ENCODE peak calls at places on chromosomes 16 and 17, in five cellular contexts. T, U, V, E and Z are unnamed samples.

GRCh38 chr17:45948881-45949624 is 50.0 kb upstream of the STH start:
- DNase-seq in U (peak), V (peak), T (peak), E (peak), Z (peak)

GRCh38 chr17:12637015-12637414 is 28.7 kb upstream of the MYOCD start:
- DNase-seq in U (no peak), T (peak), E (peak), V (no peak), Z (peak)

GRCh38 chr17:67360880-67361279 is 5.5 kb downstream of the PSMD12 start:
- DNase-seq in T (no peak), U (no peak), E (no peak), V (no peak), Z (no peak)

GRCh38 chr16:84159800-84160199 is 14.7 kb downstream of the DNAAF1 start:
- DNase-seq in E (no peak), U (no peak), V (no peak), T (no peak), Z (no peak)

GRCh38 chr16:35391328-35391727 is 1931.9 kb downstream of the TP53TG3F start:
- DNase-seq in T (peak), U (peak), V (peak), E (peak), Z (peak)

GRCh38 chr16:22191966-22192260 is 14.2 kb upstream of the EEF2K start:
- DNase-seq in V (no peak), E (no peak), T (no peak), U (no peak), Z (no peak)

GRCh38 chr17:38428643-38429371 is 543 bp downstream of the ARHGAP23 start:
- DNase-seq in T (peak), E (peak), U (peak), V (no peak), Z (peak)

GRCh38 chr17:40548982-40549680 is 16.1 kb downstream of the CCR7 start:
- DNase-seq in V (peak), E (peak), T (peak), U (no peak), Z (peak)

GRCh38 chr16:29011112-29011511 is 26.3 kb downstream of the LAT start:
- DNase-seq in T (no peak), U (peak), E (no peak), V (peak), Z (no peak)

GRCh38 chr17:63658366-63658765 is 36.1 kb downstream of the MAP3K3 start:
- DNase-seq in V (no peak), U (no peak), T (no peak), E (no peak), Z (no peak)

GRCh38 chr17:45160505-45161287 is 979 bp upstream of the HEXIM2 start:
- DNase-seq in E (peak), U (peak), T (peak), V (peak), Z (peak)

GRCh38 chr17:7817643-7817964 is 16.4 kb upstream of the KDM6B start:
- DNase-seq in U (no peak), V (no peak), T (no peak), E (no peak), Z (no peak)

GRCh38 chr17:74182041-74182783 is 21.3 kb upstream of the RPL38 start:
- DNase-seq in E (no peak), T (no peak), U (no peak), V (no peak), Z (no peak)

DNA sequence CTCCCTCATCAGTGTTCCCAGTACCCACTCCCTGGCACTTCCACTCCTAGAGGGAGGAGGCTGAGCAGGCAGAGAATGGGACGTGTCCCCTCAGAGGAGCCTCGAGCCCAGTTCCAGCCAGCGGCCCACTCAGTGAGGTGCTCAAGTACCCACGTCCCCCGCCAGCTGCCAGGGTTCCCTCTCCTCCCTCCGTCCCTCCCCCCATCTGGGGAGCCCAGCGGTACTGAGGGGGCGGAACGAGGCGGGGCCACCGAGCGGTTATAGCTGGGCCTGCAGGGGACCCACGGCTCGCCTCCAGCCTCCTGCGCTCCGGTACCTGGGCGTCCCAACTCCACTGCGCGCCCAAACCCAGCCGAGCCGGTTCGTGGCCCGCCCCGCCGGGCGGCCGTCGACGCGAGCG is at the start of gene NPW:
- DNase-seq in E (no peak), T (no peak), U (peak), V (peak), Z (no peak)
- H3K4me3 ChIP-seq in E (no peak), T (no peak), U (peak), V (no peak), Z (no peak)

DNA sequence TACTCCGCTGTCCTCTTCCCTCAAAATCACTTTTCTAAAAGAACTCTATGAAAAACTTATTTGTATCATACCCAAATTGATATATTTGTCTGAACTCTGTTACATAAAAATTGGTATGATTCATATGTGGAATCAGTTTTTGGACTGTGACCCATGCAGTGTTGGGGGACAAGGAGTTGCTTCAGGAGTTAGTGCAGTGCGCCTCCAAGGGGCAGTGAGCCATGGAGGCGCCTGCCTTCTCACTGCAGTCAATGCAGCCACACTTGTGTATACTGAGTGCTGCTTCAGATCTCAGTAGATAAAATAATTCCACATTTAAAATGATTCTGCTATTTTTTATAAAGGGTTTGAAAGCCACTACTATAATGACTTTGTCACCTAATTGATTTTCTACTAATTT is 32.5 kb downstream of the DGKE start:
- DNase-seq in U (no peak), T (no peak), V (no peak), E (no peak), Z (no peak)
- TF ChIP-seq CTCF in U (peak), T (no peak), V (peak), E (no peak), Z (peak)

GRCh38 chr17:32155896-32156295 is 13.6 kb downstream of the RHOT1 start:
- DNase-seq in U (no peak), E (no peak), T (peak), V (no peak), Z (peak)

GRCh38 chr17:32157225-32157624 is 14.9 kb downstream of the RHOT1 start:
- DNase-seq in E (peak), T (peak), U (no peak), V (no peak), Z (peak)

GRCh38 chr17:32158870-32159585 is 16.7 kb downstream of the RHOT1 start:
- DNase-seq in T (no peak), E (no peak), V (no peak), U (no peak), Z (no peak)

GRCh38 chr17:32159586-32160438 is 17.5 kb downstream of the RHOT1 start:
- DNase-seq in E (no peak), U (no peak), T (no peak), V (no peak), Z (no peak)

DNA sequence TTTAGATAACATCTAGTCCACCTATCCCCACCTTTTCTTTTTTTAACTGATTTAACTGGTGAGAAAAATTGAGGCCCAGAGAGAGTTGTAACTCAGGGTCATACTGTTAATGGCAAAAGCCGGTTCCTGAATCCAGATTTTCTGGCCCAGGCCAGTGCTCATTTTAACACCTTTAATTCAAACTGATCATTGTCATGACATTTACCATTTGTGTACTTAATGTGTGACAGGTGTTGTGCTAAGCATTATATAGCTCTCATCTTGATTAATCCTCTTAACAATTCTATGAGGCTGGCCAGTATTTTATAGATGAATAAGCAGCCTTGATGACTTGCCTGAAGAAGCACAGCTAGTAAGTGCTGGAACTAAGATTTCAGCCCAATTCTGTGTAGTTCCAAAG is 14.4 kb downstream of the RHOT1 start:
- DNase-seq in V (no peak), E (no peak), U (no peak), T (no peak), Z (no peak)
- H3K4me3 ChIP-seq in V (no peak), E (no peak), U (no peak), T (no peak), Z (no peak)

DNA sequence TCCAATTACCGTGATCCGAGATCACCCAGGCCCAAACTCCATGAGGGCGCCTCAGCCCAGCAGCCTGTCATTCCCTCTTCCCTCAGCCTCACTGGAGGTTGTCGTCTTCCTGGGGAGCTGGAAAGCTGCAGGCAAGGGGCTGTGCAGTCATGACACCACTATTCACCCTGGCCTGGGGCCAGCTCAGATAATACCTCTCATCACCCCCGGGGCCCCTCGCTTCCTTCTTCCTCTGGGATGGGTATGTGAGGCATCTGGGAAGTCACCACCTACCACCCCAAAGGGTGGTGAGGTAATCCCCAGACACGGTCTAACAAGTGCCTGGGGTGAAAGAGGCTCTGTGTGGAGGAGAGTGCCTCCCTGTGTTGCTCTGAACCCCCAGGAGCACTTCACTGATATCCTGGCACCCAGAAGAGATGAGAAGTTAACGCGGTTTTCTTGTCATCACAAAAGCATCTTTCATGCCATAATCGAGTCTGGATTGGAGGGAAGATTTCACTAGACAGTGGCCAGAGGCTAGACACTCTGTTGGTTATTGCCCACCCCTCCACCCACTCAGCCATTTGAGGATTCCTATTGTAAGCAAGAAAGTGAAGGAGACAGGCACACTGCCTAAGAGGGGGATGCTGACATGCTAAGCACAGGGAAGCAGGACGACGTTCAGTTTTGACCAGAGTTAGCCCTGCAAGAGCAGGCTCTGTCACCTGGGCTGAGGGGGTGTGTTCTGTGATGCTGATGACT is 18.4 kb downstream of the CFAP20 start:
- DNase-seq in T (peak), U (no peak), V (peak), E (no peak), Z (no peak)
- TF ChIP-seq CTCF in T (no peak), U (no peak), V (no peak), E (no peak), Z (no peak)

GRCh38 chr16:88836791-88837190 is 20.0 kb downstream of the GALNS start:
- DNase-seq in E (no peak), V (no peak), U (no peak), T (no peak), Z (no peak)

GRCh38 chr16:88833086-88833485 is 21.4 kb upstream of the APRT start:
- DNase-seq in T (no peak), V (no peak), U (no peak), E (no peak), Z (no peak)

GRCh38 chr16:88835383-88835782 is 21.4 kb downstream of the GALNS start:
- DNase-seq in T (peak), E (no peak), V (no peak), U (no peak), Z (peak)

GRCh38 chr16:88835818-88836217 is 20.9 kb downstream of the GALNS start:
- DNase-seq in V (no peak), U (no peak), T (no peak), E (no peak), Z (no peak)

DNA sequence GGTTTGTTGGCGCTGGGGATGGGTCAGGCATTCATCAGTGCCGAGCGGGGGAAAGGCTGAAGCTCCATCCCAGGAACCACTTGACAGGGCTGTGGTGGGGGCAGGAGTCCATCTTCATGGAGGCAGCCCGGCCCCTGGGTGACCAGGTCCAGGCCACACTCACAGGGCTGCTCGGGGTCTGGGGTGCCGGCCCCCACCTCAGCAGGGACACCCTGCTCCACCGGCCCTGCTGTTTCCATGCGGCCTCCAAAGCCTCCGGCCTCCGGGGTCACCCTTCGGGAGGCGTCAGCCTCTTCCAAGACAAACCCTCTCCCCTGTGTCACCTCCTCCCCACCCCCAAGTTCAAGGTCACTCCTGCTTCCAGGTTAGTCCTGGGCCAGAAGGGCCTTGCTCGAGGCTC is 22.1 kb downstream of the GALNS start:
- DNase-seq in T (no peak), V (no peak), E (no peak), U (no peak), Z (no peak)
- H3K4me3 ChIP-seq in T (no peak), V (no peak), E (no peak), U (no peak), Z (no peak)

DNA sequence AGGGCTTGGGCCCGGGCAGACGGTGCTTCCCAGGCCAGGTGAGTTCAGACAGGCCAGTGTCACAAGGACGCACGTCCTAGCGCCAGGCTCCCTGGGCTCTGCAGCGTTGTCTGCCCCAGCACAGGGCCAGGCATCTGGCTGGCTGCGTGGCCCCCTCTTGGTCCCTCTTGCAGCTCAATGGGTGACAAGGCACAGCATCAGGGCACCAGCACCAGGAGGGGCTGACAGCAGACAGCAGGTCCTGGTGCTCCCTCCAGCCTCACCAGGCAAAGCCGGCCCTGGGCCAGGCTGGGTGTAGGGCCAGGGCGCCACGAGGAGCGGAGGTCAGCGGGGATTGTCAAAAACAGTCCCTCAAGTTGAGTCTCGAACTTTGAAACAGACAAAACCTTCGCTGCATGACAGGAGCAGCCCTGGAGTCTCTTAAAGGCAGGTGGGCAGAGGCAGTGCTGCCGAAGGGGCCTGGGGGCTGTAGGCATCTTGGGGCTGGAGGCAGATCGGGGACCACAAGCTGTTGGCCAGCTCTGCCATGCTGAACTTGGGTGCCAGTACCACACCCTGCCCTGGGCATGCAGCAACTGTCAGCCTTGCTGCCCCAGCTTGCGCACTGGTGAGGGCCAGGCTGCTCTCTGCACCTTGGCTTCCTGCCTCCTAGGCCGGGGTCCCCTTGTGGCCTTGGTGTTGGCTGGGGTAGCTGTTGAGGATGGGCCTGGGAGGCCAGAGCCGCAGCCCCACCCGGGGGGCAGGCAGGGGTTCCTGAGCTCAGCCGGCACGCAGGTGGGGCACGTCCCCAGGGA is 48.8 kb downstream of the PRMT7 start:
- DNase-seq in E (no peak), V (no peak), U (no peak), T (no peak), Z (no peak)
- TF ChIP-seq CTCF in E (no peak), V (no peak), U (no peak), T (no peak), Z (no peak)

GRCh38 chr17:830381-830780 is 48.2 kb downstream of the MRM3 start:
- DNase-seq in T (no peak), U (no peak), E (no peak), V (no peak), Z (no peak)

GRCh38 chr17:823501-823902 is 41.3 kb downstream of the MRM3 start:
- DNase-seq in V (no peak), U (no peak), E (no peak), T (no peak), Z (no peak)

GRCh38 chr17:824372-824771 is 42.2 kb downstream of the MRM3 start:
- DNase-seq in V (no peak), T (no peak), U (no peak), E (no peak), Z (peak)

GRCh38 chr17:828761-829160 is 46.6 kb downstream of the MRM3 start:
- DNase-seq in E (no peak), U (no peak), T (peak), V (no peak), Z (peak)

GRCh38 chr17:826778-827177 is 44.6 kb downstream of the MRM3 start:
- DNase-seq in T (no peak), E (no peak), U (no peak), V (no peak), Z (no peak)
- H3K4me3 ChIP-seq in T (no peak), E (no peak), U (no peak), V (no peak), Z (no peak)

GRCh38 chr17:34241062-34241461 is 14.0 kb upstream of the CCL2 start:
- DNase-seq in E (no peak), U (no peak), V (no peak), T (peak), Z (peak)

GRCh38 chr17:34243732-34244299 is 11.3 kb upstream of the CCL2 start:
- DNase-seq in T (no peak), V (no peak), E (no peak), U (no peak), Z (no peak)

GRCh38 chr17:34245496-34245895 is 9.6 kb upstream of the CCL2 start:
- DNase-seq in V (no peak), T (no peak), U (no peak), E (no peak), Z (no peak)

GRCh38 chr17:34242976-34243731 is 11.9 kb upstream of the CCL2 start:
- DNase-seq in E (no peak), T (no peak), V (no peak), U (no peak), Z (no peak)

DNA sequence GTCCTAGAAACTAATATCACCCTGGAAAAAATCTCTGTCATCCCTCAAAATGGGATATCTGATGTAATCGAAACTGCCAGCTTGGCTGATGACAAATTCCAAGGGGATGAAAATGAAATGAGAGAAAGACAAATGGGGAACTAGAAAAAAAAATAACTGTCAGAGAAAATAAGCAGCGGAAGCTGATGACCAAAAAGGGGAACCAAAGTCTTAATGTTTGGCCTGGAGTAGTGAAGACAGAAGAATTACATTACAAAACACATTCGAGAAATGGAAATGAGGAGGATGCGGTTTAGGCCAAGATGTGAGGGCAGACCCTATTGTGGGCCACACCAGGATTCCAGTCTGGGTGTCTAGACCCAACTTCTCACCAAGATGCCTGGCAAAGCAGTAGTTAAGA is 12.5 kb upstream of the CCL2 start:
- DNase-seq in U (no peak), V (no peak), E (no peak), T (no peak), Z (no peak)
- TF ChIP-seq CTCF in U (no peak), V (no peak), E (no peak), T (no peak), Z (no peak)